ENCODE peak calls at places on chromosomes 2 and 18, in five cellular contexts. J, Z, V, H and Q are unnamed samples.
A peak's percentile ranks its signal among the peaks of the same experiment; 100 is the strongest.

GRCh38 chr2:170917219-170917851 is 11.7 kb upstream of the GORASP2 start:
- DNase-seq in J (no peak), Z (no peak), V (no peak), H (no peak), Q (no peak)

GRCh38 chr18:68426731-68427315 is 288.1 kb downstream of the TMX3 start:
- DNase-seq in J (no peak), Z (no peak), V (no peak), H (no peak), Q (no peak)

GRCh38 chr18:60018801-60019462 is 119.1 kb downstream of the PMAIP1 start:
- DNase-seq in J (no peak), Z (no peak), V (no peak), H (no peak), Q (no peak)

GRCh38 chr2:109299466-109299865 is 170.5 kb downstream of the SH3RF3 start:
- DNase-seq in J (no peak), Z (no peak), V (no peak), H (no peak), Q (no peak)

GRCh38 chr18:75456277-75456676 is 28.8 kb upstream of the SMIM21 start:
- DNase-seq in J (no peak), Z (no peak), V (no peak), H (no peak), Q (no peak)

GRCh38 chr2:70931376-70932000 is 4.2 kb upstream of the ATP6V1B1 start:
- DNase-seq in J (no peak), Z (no peak), V (no peak), H (no peak), Q (no peak)

GRCh38 chr2:26552641-26553040 is 74.7 kb upstream of the OTOF start:
- DNase-seq in J (no peak), Z (no peak), V (no peak), H (no peak), Q (no peak)

GRCh38 chr18:33562741-33563140 is 15.3 kb upstream of the ASXL3 start:
- DNase-seq in J (no peak), Z (no peak), V (no peak), H (no peak), Q (no peak)

GRCh38 chr18:13547347-13547746 is 179.0 kb downstream of the FAM210A start:
- DNase-seq in J (no peak), Z (no peak), V (no peak), H (no peak), Q (no peak)

GRCh38 chr2:106919012-106919411 is 33.0 kb upstream of the ST6GAL2 start:
- DNase-seq in J (no peak), Z (no peak), V (no peak), H (no peak), Q (no peak)

GRCh38 chr18:33924576-33924975 is 300.1 kb downstream of the NOL4 start:
- DNase-seq in J (no peak), Z (no peak), V (no peak), H (no peak), Q (no peak)

GRCh38 chr2:12270876-12271588 is 445.7 kb upstream of the TRIB2 start:
- DNase-seq in J (no peak), Z (no peak), V (no peak), H (no peak), Q (no peak)

GRCh38 chr2:33033524-33034150 is 86.9 kb downstream of the LTBP1 start:
- DNase-seq in J (no peak), Z (no peak), V (peak; percentile 45), H (no peak), Q (peak; percentile 15)

GRCh38 chr2:37366773-37367172 is 22.3 kb downstream of the QPCT start:
- DNase-seq in J (no peak), Z (no peak), V (no peak), H (no peak), Q (no peak)

GRCh38 chr2:169507698-169508097 is 1.8 kb upstream of the KLHL41 start:
- DNase-seq in J (no peak), Z (no peak), V (peak; percentile 60), H (no peak), Q (no peak)

GRCh38 chr2:209579236-209579749 is 155.4 kb downstream of the MAP2 start:
- DNase-seq in J (no peak), Z (no peak), V (no peak), H (no peak), Q (no peak)

GRCh38 chr2:113157108-113157896 is 16.5 kb upstream of the PSD4 start:
- DNase-seq in J (peak; percentile 36), Z (no peak), V (no peak), H (peak; percentile 69), Q (no peak)

GRCh38 chr2:45822272-45822630 is 170.8 kb downstream of the PRKCE start:
- DNase-seq in J (no peak), Z (no peak), V (no peak), H (no peak), Q (no peak)

GRCh38 chr2:227462972-227463931 is 8.7 kb upstream of the AGFG1 start:
- DNase-seq in J (no peak), Z (no peak), V (no peak), H (no peak), Q (no peak)

GRCh38 chr18:28794459-28795245 is 617.7 kb upstream of the CDH2 start:
- DNase-seq in J (no peak), Z (no peak), V (no peak), H (no peak), Q (no peak)

GRCh38 chr2:182616471-182617393 is 99.3 kb upstream of the DNAJC10 start:
- DNase-seq in J (no peak), Z (no peak), V (peak; percentile 31), H (no peak), Q (no peak)

GRCh38 chr2:111140815-111141214 is 20.1 kb downstream of the BCL2L11 start:
- DNase-seq in J (no peak), Z (no peak), V (no peak), H (no peak), Q (no peak)

GRCh38 chr2:199806179-199806578 is 44.8 kb downstream of the FTCDNL1 start:
- DNase-seq in J (no peak), Z (no peak), V (no peak), H (no peak), Q (peak; percentile 68)

GRCh38 chr2:80154231-80154915 is 150.2 kb downstream of the LRRTM1 start:
- DNase-seq in J (no peak), Z (no peak), V (no peak), H (no peak), Q (no peak)

GRCh38 chr2:171163261-171163660 is 2.6 kb upstream of the TLK1 start:
- DNase-seq in J (no peak), Z (no peak), V (no peak), H (no peak), Q (no peak)

GRCh38 chr2:134127496-134127895 is 126.4 kb upstream of the MGAT5 start:
- DNase-seq in J (no peak), Z (no peak), V (no peak), H (no peak), Q (no peak)

GRCh38 chr18:61322265-61322873 is 10.9 kb upstream of the CDH20 start:
- DNase-seq in J (peak; percentile 7), Z (no peak), V (peak; percentile 73), H (peak; percentile 65), Q (peak; percentile 8)

GRCh38 chr2:70340921-70341765 is 39.3 kb upstream of the FAM136A start:
- DNase-seq in J (peak; percentile 21), Z (no peak), V (peak; percentile 65), H (peak; percentile 32), Q (no peak)

GRCh38 chr2:1743396-1744150 is 742 bp downstream of the PXDN start:
- DNase-seq in J (no peak), Z (no peak), V (peak; percentile 60), H (peak; percentile 39), Q (no peak)

GRCh38 chr2:79162801-79163200 is 3.2 kb upstream of the REG3A start:
- DNase-seq in J (no peak), Z (no peak), V (no peak), H (no peak), Q (no peak)

GRCh38 chr2:223010641-223011040 is 41.3 kb upstream of the KCNE4 start:
- DNase-seq in J (no peak), Z (no peak), V (peak; percentile 59), H (no peak), Q (peak; percentile 71)

GRCh38 chr2:211455225-211455841 is 898.9 kb downstream of the CPS1 start:
- DNase-seq in J (no peak), Z (no peak), V (peak; percentile 18), H (peak; percentile 27), Q (no peak)

GRCh38 chr2:99637157-99637697 is 147.4 kb upstream of the REV1 start:
- DNase-seq in J (peak; percentile 44), Z (no peak), V (no peak), H (no peak), Q (no peak)

GRCh38 chr2:107588960-107589542 is 237.6 kb upstream of the RGPD4 start:
- DNase-seq in J (no peak), Z (no peak), V (no peak), H (no peak), Q (no peak)

GRCh38 chr2:230661072-230661957 is 51.3 kb upstream of the CAB39 start:
- DNase-seq in J (peak; percentile 33), Z (no peak), V (no peak), H (no peak), Q (no peak)

GRCh38 chr2:20065885-20066602 is 14.6 kb upstream of the LAPTM4A start:
- DNase-seq in J (no peak), Z (no peak), V (peak; percentile 22), H (no peak), Q (no peak)

GRCh38 chr2:240872317-240873097 is 3.9 kb downstream of the AGXT start:
- DNase-seq in J (no peak), Z (no peak), V (no peak), H (no peak), Q (no peak)

GRCh38 chr18:36901277-36901701 is 72.4 kb downstream of the KIAA1328 start:
- DNase-seq in J (no peak), Z (no peak), V (no peak), H (no peak), Q (no peak)